ENCODE peak calls at places on chromosomes 12 and 14, in four cellular contexts. E, R, L and J are unnamed samples.

GRCh38 chr14:91138511-91139359 is 24.9 kb downstream of the DGLUCY start:
- DNase-seq in E (no peak), R (no peak), L (no peak), J (no peak)

GRCh38 chr14:20262642-20263128 is 23.6 kb downstream of the OR11H4 start:
- DNase-seq in E (peak; percentile 26), R (no peak), L (no peak), J (no peak)

GRCh38 chr12:45273717-45274271 is 57.9 kb downstream of the ANO6 start:
- DNase-seq in E (peak; percentile 94), R (peak; percentile 76), L (no peak), J (peak; percentile 94)

GRCh38 chr14:69268223-69268622 is 8.3 kb downstream of the GALNT16 start:
- DNase-seq in E (no peak), R (no peak), L (no peak), J (no peak)

GRCh38 chr12:17588968-17589367 is 501.0 kb downstream of the RERGL start:
- DNase-seq in E (no peak), R (peak; percentile 55), L (no peak), J (no peak)

GRCh38 chr14:54711812-54712211 is 144.9 kb downstream of the SAMD4A start:
- DNase-seq in E (no peak), R (no peak), L (no peak), J (no peak)

GRCh38 chr14:90111895-90112534 is 50.2 kb downstream of the KCNK13 start:
- DNase-seq in E (no peak), R (no peak), L (no peak), J (peak; percentile 51)

GRCh38 chr14:87111741-87112140 is 881.2 kb downstream of the GALC start:
- DNase-seq in E (no peak), R (no peak), L (no peak), J (no peak)

GRCh38 chr12:10607885-10608458 is 5.4 kb downstream of the MAGOHB start:
- DNase-seq in E (no peak), R (no peak), L (no peak), J (no peak)

GRCh38 chr14:20820063-20820904 is 17.6 kb upstream of the RNASE1 start:
- DNase-seq in E (no peak), R (no peak), L (no peak), J (no peak)

GRCh38 chr14:33404964-33405574 is 466.4 kb downstream of the NPAS3 start:
- DNase-seq in E (no peak), R (no peak), L (no peak), J (no peak)

GRCh38 chr12:230925-231671 is 17.1 kb upstream of the SLC6A12 start:
- DNase-seq in E (no peak), R (no peak), L (peak; percentile 36), J (no peak)

GRCh38 chr12:76028649-76029277 is 2.8 kb downstream of the PHLDA1 start:
- DNase-seq in E (no peak), R (no peak), L (no peak), J (no peak)

GRCh38 chr14:32984531-32984930 is 45.9 kb downstream of the NPAS3 start:
- DNase-seq in E (no peak), R (no peak), L (no peak), J (no peak)

GRCh38 chr14:27025648-27026047 is 427.8 kb upstream of the NOVA1 start:
- DNase-seq in E (no peak), R (no peak), L (no peak), J (no peak)

GRCh38 chr12:3490848-3491382 is at the start of gene PRMT8:
- DNase-seq in E (no peak), R (peak; percentile 26), L (no peak), J (no peak)

GRCh38 chr12:15797818-15798217 is 8.6 kb upstream of the EPS8 start:
- DNase-seq in E (no peak), R (no peak), L (no peak), J (no peak)

GRCh38 chr14:90344285-90344684 is 12.5 kb upstream of the NRDE2 start:
- DNase-seq in E (no peak), R (no peak), L (no peak), J (no peak)

GRCh38 chr12:113724703-113725556 is 241.2 kb downstream of the RBM19 start:
- DNase-seq in E (no peak), R (no peak), L (no peak), J (no peak)

GRCh38 chr14:60656755-60657608 is 7.7 kb upstream of the SIX1 start:
- DNase-seq in E (no peak), R (peak; percentile 68), L (no peak), J (no peak)

GRCh38 chr12:51911788-51912711 is 4.7 kb downstream of the ACVRL1 start:
- DNase-seq in E (no peak), R (no peak), L (no peak), J (no peak)

GRCh38 chr14:89184952-89185351 is 232.1 kb downstream of the FOXN3 start:
- DNase-seq in E (no peak), R (no peak), L (no peak), J (no peak)

GRCh38 chr12:33786532-33786931 is 235.8 kb upstream of the ALG10 start:
- DNase-seq in E (no peak), R (no peak), L (no peak), J (no peak)

DNA sequence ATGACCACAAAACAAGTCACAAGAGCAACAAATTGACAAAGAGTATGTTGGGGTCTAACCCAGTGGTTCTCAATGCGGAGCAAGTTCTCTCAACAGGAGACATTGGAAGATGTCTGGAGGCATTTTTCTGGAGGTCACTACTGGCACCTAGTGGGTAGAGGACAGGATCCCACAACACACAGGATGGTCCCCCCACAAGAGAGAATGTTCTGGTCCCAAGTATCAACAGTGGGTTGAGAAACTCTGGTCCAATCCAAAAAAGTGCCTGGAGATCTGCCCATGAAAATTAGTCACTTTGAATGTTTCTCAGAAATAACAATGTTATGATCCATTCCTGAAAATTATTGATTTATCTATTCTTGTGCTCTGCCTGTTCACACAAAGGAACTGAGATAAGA is 3.3 kb downstream of the SSH1 start:
- DNase-seq in E (peak; percentile 60), R (peak; percentile 25), L (no peak), J (no peak)
- TF ChIP-seq CTCF in E (peak; percentile 51), R (peak; percentile 11), L (no peak), J (peak; percentile 58)

DNA sequence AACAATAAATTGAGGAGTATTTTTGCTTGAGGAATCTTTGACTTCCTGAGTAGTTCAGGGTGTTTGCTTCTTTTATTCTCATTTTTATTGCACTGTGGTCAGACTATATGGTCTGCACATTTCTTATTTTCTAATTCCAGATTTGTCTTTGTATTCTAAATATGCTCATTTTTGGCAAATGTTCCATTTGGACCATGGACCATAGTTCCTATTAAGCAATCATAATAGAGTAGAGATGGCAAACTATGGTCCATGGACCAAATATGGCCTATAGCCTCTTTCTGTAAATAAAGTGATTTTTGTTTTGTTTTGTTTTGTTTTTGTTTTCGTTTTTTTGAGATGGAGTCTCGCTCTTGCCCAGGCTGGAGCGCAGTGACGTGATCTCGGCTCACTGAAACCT is 2.1 kb downstream of the GPRC5A start:
- DNase-seq in E (no peak), R (no peak), L (no peak), J (no peak)
- H3K4me3 ChIP-seq in E (peak overlapping the region; percentile 66), R (no peak overlapping the region), L (no peak overlapping the region), J (peak overlapping the region; percentile 63)

DNA sequence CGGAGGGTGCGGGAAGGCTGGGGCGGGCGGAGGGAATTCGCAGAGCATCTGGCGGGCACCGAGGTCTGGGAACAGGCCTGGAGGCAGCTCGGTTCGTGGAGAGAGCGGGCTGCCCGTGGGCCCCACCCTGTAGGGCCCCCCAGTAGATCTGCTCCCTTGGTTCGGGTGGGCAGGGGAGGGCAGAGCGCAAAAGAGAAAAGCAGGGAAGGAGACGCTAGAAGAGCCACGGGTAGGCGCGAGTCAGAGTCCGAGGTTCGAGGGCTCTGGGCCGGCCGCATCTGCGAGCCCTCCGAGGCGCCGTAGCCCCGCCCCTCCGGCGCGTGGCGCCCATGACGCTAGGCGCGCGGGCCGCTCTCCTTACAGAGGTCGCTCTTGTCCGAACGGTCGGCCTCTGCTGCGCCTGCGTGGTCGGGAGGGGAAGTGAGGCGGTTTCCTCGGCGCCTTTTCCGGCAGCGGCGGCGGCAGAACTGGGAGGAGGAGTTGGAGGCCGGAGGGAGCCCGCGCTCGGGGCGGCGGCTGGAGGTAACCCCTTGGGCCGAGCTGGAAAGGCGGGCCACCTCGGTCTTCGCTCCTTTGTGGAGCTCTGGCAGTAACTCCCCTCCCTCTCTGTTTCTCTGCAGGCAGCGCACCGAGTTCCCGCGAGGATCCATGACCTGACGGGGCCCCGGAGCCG is at the start of gene ARF6:
- DNase-seq in E (peak; percentile 65), R (peak; percentile 99), L (peak; percentile 99), J (peak; percentile 77)
- TF ChIP-seq CTCF in E (no peak), R (no peak), L (no peak), J (peak; percentile 15)

GRCh38 chr14:80902608-80903007 is 38.9 kb downstream of the CEP128 start:
- DNase-seq in E (no peak), R (no peak), L (no peak), J (no peak)
- H3K4me3 ChIP-seq in E (no peak overlapping the region), R (no peak overlapping the region), L (no peak overlapping the region), J (no peak overlapping the region)